ENCODE peak calls at places on chromosomes 2 and 18, in seven cellular contexts. O is GM23248, H is hepatocyte, X is GM23338, Y is PC-3, S is MM.1S, Z is HCT116. I is an unnamed sample.
A peak's percentile ranks its signal among the peaks of the same experiment; 100 is the strongest.

GRCh38 chr2:1744151-1744445 is 217 bp downstream of the PXDN start:
- DNase-seq in H (no peak), Y (no peak), Z (no peak), X (peak; percentile 67), O (no peak), S (no peak), I (peak; percentile 79)

GRCh38 chr2:180983468-180984388 is 3.3 kb downstream of the UBE2E3 start:
- DNase-seq in O (peak; percentile 79), S (peak; percentile 55), Z (peak; percentile 39), X (peak; percentile 75), Y (peak; percentile 69), H (peak; percentile 68), I (peak; percentile 72)

GRCh38 chr2:37776487-37776886 is 105.0 kb upstream of the CDC42EP3 start:
- DNase-seq in Z (peak; percentile 12), S (no peak), O (peak; percentile 95), X (no peak), Y (peak; percentile 88), H (peak; percentile 38), I (no peak)

GRCh38 chr2:216370961-216371633 is 1.2 kb downstream of the MARCHF4 start:
- DNase-seq in S (no peak), Z (no peak), Y (no peak), X (peak; percentile 75), O (peak; percentile 65), H (no peak), I (peak; percentile 70)

GRCh38 chr2:173991857-173992588 is 26.9 kb upstream of the SP3 start:
- DNase-seq in Y (peak; percentile 78), S (peak; percentile 19), H (no peak), X (no peak), Z (no peak), O (peak; percentile 89), I (no peak)

GRCh38 chr2:176093145-176093888 is 796 bp downstream of the HOXD13 start:
- DNase-seq in S (no peak), Z (no peak), H (peak; percentile 49), O (peak; percentile 88), X (no peak), Y (peak; percentile 25), I (peak; percentile 71)

GRCh38 chr2:241300000-241300399 is 15.5 kb downstream of the HDLBP start:
- DNase-seq in Y (no peak), Z (no peak), O (no peak), S (no peak), X (peak; percentile 52), H (no peak), I (no peak)

GRCh38 chr2:71243548-71244301 is 16.8 kb upstream of the PAIP2B start:
- DNase-seq in X (no peak), Y (no peak), S (no peak), H (no peak), Z (no peak), O (no peak), I (no peak)

DNA sequence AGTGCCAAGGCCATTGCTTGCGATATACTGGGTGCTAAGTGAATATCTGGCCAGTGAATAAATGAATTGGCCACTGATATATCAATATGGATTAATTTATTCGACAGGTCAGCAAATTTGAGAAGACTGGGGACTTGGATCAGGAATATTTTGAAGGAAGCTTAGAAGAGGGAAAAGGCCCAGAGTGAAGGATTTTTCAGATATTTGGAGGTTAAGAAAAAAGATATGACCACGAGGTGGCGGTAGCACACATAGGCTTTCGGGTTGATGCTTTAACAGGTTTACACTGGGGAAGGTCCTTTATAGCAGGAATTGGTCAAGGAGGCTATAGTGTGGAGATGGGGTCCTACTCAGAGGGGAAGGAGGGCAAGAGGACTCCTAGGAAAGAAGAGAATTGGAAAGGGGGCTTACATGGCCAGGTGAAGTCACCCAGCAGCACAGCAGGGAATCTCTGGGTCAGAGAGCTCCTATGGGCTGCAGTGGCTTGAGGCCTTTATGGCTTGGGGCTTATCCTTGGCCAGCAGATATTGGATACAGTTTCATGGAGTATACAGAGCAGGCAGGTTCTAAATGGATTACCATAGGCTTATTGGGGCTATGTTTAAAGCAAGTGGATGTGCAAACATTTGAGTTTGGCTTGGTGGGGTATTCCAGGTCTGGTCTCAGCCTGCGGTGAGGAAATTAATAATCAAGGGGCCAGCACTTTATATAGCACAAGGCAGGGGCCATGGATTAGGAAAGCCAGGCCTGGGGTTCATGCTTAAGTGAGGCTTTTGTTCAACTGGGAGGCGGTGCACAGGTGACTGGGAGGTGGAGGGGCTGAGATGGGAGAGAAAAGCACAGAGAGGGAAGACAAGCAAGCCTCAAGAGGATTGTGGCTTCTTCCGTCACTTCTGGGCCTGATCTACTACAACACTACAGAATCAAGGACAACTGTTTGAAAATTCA is 9.7 kb downstream of the IL1RN start:
- DNase-seq in H (peak; percentile 73), O (peak; percentile 64), Y (peak; percentile 74), Z (no peak), X (peak; percentile 85), S (peak; percentile 54), I (peak; percentile 63)
- TF ChIP-seq EZH2 in H (no peak), O (no peak), Y (no peak), Z (no peak), X (no peak), S (no peak), I (no peak)

GRCh38 chr2:188734688-188735087 is 239.5 kb upstream of the COL3A1 start:
- DNase-seq in X (peak; percentile 35), H (peak; percentile 22), Z (no peak), O (no peak), Y (no peak), S (no peak), I (peak; percentile 7)
- H2AFZ ChIP-seq in X (peak overlapping the region; percentile 6), H (no peak overlapping the region), Z (no peak overlapping the region), O (peak overlapping the region; percentile 47), Y (no peak overlapping the region), S (no peak overlapping the region), I (peak overlapping the region; percentile 12)

GRCh38 chr18:23856466-23857175 is 157.9 kb upstream of the TTC39C start:
- DNase-seq in H (no peak), Y (peak; percentile 58), O (no peak), Z (peak; percentile 32), S (no peak), X (no peak), I (no peak)
- TF ChIP-seq EZH2phosphoT487 in H (no peak), Y (no peak), O (no peak), Z (no peak), S (no peak), X (no peak), I (no peak)

DNA sequence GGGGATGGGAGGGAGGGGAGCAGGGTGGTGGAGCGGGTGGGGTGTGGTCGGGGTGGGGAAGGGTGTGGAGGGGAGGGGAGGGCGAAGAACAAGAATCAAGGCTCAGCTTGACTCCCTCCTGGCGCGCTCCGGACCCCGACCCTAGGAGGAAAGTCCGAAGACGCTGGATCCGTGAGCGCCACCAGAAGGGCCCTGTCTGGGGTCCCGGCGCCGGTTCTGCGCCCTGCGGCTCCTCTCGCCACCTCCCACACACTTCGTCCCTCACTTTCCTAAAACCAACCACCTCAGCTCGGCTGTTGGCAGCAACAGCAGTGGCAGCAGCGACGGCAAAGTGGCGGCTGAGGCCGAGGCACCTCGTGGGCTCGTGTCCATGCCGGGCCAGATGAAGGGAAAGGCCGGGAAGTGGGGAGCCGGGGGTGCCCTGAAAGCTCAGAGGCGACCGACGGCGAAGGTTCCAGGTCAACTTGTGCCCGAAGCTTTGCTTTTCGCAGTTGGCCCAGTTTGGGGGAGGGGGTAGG is 2.1 kb downstream of the KLHL14 start:
- DNase-seq in Y (no peak), Z (no peak), H (peak; percentile 11), X (peak; percentile 51), O (no peak), S (no peak), I (peak; percentile 39)
- TF ChIP-seq EZH2 in Y (no peak), Z (no peak), H (peak; percentile 30), X (no peak), O (no peak), S (no peak), I (peak; percentile 80)

GRCh38 chr2:16088713-16089112 is 148.4 kb downstream of the MYCN start:
- DNase-seq in Y (no peak), Z (no peak), X (no peak), H (no peak), O (no peak), S (no peak), I (no peak)

GRCh38 chr2:16091576-16092282 is 151.4 kb downstream of the MYCN start:
- DNase-seq in H (no peak), S (no peak), X (no peak), Y (no peak), Z (no peak), O (no peak), I (no peak)

GRCh38 chr2:16092861-16093638 is 152.7 kb downstream of the MYCN start:
- DNase-seq in O (no peak), S (no peak), X (no peak), Y (no peak), Z (no peak), H (no peak), I (no peak)

GRCh38 chr2:16088035-16088696 is 147.8 kb downstream of the MYCN start:
- DNase-seq in Y (no peak), S (no peak), Z (no peak), X (no peak), O (no peak), H (no peak), I (no peak)

GRCh38 chr2:16090650-16091575 is 150.6 kb downstream of the MYCN start:
- DNase-seq in H (no peak), X (no peak), O (no peak), Y (no peak), S (no peak), Z (no peak), I (no peak)
- H2AFZ ChIP-seq in H (no peak overlapping the region), X (no peak overlapping the region), O (no peak overlapping the region), Y (no peak overlapping the region), S (no peak overlapping the region), Z (no peak overlapping the region), I (no peak overlapping the region)

GRCh38 chr2:160515120-160515519 is 21.5 kb upstream of the RBMS1 start:
- DNase-seq in Y (no peak), O (no peak), X (no peak), H (no peak), Z (no peak), S (no peak), I (no peak)
- TF ChIP-seq EZH2phosphoT487 in Y (no peak), O (no peak), X (no peak), H (no peak), Z (no peak), S (no peak), I (no peak)